ENCODE peak calls at places on chromosomes 7 and 10, in four cellular contexts. S, L, V and U are unnamed samples.

GRCh38 chr10:100748251-100749058 is 3.1 kb downstream of the PAX2 start:
- DNase-seq in S (peak; percentile 49), L (no peak), V (no peak), U (no peak)

GRCh38 chr10:102610499-102610898 is 33.8 kb upstream of the TRIM8 start:
- DNase-seq in S (no peak), L (no peak), V (no peak), U (no peak)

GRCh38 chr10:128125944-128126764 is at the start of gene MKI67:
- DNase-seq in S (peak; percentile 96), L (peak; percentile 43), V (peak; percentile 88), U (peak; percentile 71)

GRCh38 chr10:99530108-99531025 is 2.4 kb upstream of the NKX2-3 start:
- DNase-seq in S (no peak), L (no peak), V (no peak), U (no peak)

GRCh38 chr7:82904871-82905270 is 257.8 kb downstream of the PCLO start:
- DNase-seq in S (no peak), L (no peak), V (no peak), U (no peak)

GRCh38 chr10:119723161-119723560 is 2.7 kb upstream of the INPP5F start:
- DNase-seq in S (no peak), L (no peak), V (no peak), U (no peak)

GRCh38 chr7:37097276-37097675 is 351.4 kb downstream of the ELMO1 start:
- DNase-seq in S (no peak), L (no peak), V (no peak), U (no peak)

GRCh38 chr7:431658-432111 is 88.0 kb downstream of the PDGFA start:
- DNase-seq in S (no peak), L (no peak), V (no peak), U (no peak)

GRCh38 chr10:19707376-19707775 is 108.9 kb upstream of the PLXDC2 start:
- DNase-seq in S (no peak), L (no peak), V (no peak), U (no peak)

GRCh38 chr10:129850790-129851189 is 113.3 kb downstream of the EBF3 start:
- DNase-seq in S (no peak), L (no peak), V (no peak), U (no peak)

GRCh38 chr10:59373071-59373470 is 10.7 kb upstream of the FAM13C start:
- DNase-seq in S (no peak), L (no peak), V (no peak), U (no peak)

GRCh38 chr7:157543276-157543675 is 206.5 kb downstream of the DNAJB6 start:
- DNase-seq in S (no peak), L (no peak), V (no peak), U (no peak)

GRCh38 chr7:89584896-89585295 is 569.4 kb upstream of the STEAP1 start:
- DNase-seq in S (no peak), L (no peak), V (no peak), U (no peak)

GRCh38 chr10:74121368-74121767 is 29.3 kb downstream of the AP3M1 start:
- DNase-seq in S (no peak), L (no peak), V (no peak), U (no peak)

GRCh38 chr7:95861041-95861440 is 88.7 kb downstream of the DYNC1I1 start:
- DNase-seq in S (peak; percentile 45), L (no peak), V (no peak), U (peak; percentile 4)

GRCh38 chr7:12423995-12424745 is 20.5 kb upstream of the VWDE start:
- DNase-seq in S (no peak), L (no peak), V (no peak), U (no peak)

GRCh38 chr10:12960431-12960898 is 41.0 kb downstream of the CCDC3 start:
- DNase-seq in S (no peak), L (no peak), V (no peak), U (no peak)

GRCh38 chr7:142231716-142232115 is 26.1 kb downstream of the PRSS58 start:
- DNase-seq in S (peak; percentile 17), L (no peak), V (no peak), U (no peak)

GRCh38 chr7:45978731-45979211 is 57.7 kb upstream of the IGFBP3 start:
- DNase-seq in S (peak; percentile 20), L (no peak), V (no peak), U (no peak)

GRCh38 chr10:75250934-75251333 is 15.2 kb upstream of the COMTD1 start:
- DNase-seq in S (no peak), L (no peak), V (no peak), U (no peak)

GRCh38 chr10:71444284-71445054 is 47.7 kb downstream of the CDH23 start:
- DNase-seq in S (no peak), L (no peak), V (no peak), U (no peak)

GRCh38 chr7:145732521-145732920 is 384.1 kb upstream of the CNTNAP2 start:
- DNase-seq in S (no peak), L (no peak), V (no peak), U (no peak)

GRCh38 chr7:29265208-29265923 is 70.8 kb downstream of the CHN2 start:
- DNase-seq in S (no peak), L (no peak), V (no peak), U (no peak)

GRCh38 chr10:133131053-133131452 is 29.0 kb upstream of the KNDC1 start:
- DNase-seq in S (no peak), L (no peak), V (no peak), U (no peak)

GRCh38 chr10:97412891-97413304 is 11.8 kb upstream of the RRP12 start:
- DNase-seq in S (no peak), L (no peak), V (no peak), U (no peak)

GRCh38 chr10:86290933-86291615 is 75.5 kb downstream of the GRID1 start:
- DNase-seq in S (no peak), L (no peak), V (no peak), U (no peak)

GRCh38 chr10:3791974-3792633 is 7.1 kb upstream of the KLF6 start:
- DNase-seq in S (no peak), L (no peak), V (no peak), U (no peak)

GRCh38 chr10:86285136-86285790 is 81.3 kb downstream of the GRID1 start:
- DNase-seq in S (no peak), L (no peak), V (no peak), U (no peak)

GRCh38 chr7:99949645-99950228 is 20.3 kb upstream of the GJC3 start:
- DNase-seq in S (peak; percentile 35), L (no peak), V (no peak), U (no peak)

GRCh38 chr7:149125189-149125863 is 798 bp downstream of the ZNF425 start:
- DNase-seq in S (peak; percentile 26), L (no peak), V (no peak), U (peak; percentile 55)

GRCh38 chr10:88389456-88389855 is 193.7 kb downstream of the RNLS start:
- DNase-seq in S (peak; percentile 64), L (no peak), V (no peak), U (peak; percentile 12)

GRCh38 chr10:63767512-63767911 is 246.3 kb downstream of the REEP3 start:
- DNase-seq in S (peak; percentile 49), L (no peak), V (no peak), U (no peak)